ENCODE peak calls at places on chromosomes 12 and 14, in nine cellular contexts. R is IMR-90; K is fibroblast of lung; F is testis; J is CD4-positive, alpha-beta memory T cell; O is body of pancreas; N is SJCRH30; X is colonic mucosa; T is right atrium auricular region. A is an unnamed sample.

GRCh38 chr14:77347746-77348145 is 26.9 kb downstream of the GSTZ1 start:
- DNase-seq in R (no peak), K (no peak), F (no peak), J (no peak), O (no peak), N (no peak), X (no peak), T (no peak), A (no peak)

GRCh38 chr12:4379410-4379809 is at the start of gene FGF23:
- DNase-seq in R (peak), K (peak), F (no peak), J (no peak), O (no peak), N (peak), X (no peak), T (no peak), A (no peak)

GRCh38 chr12:64352181-64352580 is 38.4 kb downstream of the C12orf56 start:
- DNase-seq in R (no peak), K (no peak), F (no peak), J (no peak), O (no peak), N (peak), X (no peak), T (no peak), A (no peak)

GRCh38 chr14:92917956-92918355 is 5.0 kb upstream of the CHGA start:
- DNase-seq in R (no peak), K (no peak), F (no peak), J (no peak), O (no peak), N (no peak), X (no peak), T (no peak), A (no peak)

GRCh38 chr12:70028515-70028914 is 203.5 kb downstream of the MYRFL start:
- DNase-seq in R (no peak), K (no peak), F (no peak), J (no peak), O (no peak), N (no peak), X (no peak), T (no peak), A (no peak)

GRCh38 chr14:57492859-57493258 is 798 bp downstream of the CCDC198 start:
- DNase-seq in R (peak), K (peak), F (no peak), J (no peak), O (no peak), N (peak), X (no peak), T (no peak), A (peak)

GRCh38 chr12:107365703-107366102 is 272.4 kb upstream of the CRY1 start:
- DNase-seq in R (no peak), K (no peak), F (no peak), J (no peak), O (no peak), N (no peak), X (no peak), T (no peak), A (no peak)

GRCh38 chr12:63952980-63953379 is 108.5 kb downstream of the SRGAP1 start:
- DNase-seq in R (no peak), K (no peak), F (no peak), J (no peak), O (no peak), N (no peak), X (no peak), T (no peak), A (no peak)

GRCh38 chr12:133174901-133175300 is 6.4 kb upstream of the ZNF268 start:
- DNase-seq in R (no peak), K (no peak), F (no peak), J (no peak), O (no peak), N (no peak), X (no peak), T (no peak), A (no peak)

GRCh38 chr12:91866566-91866965 is 279.1 kb downstream of the BTG1 start:
- DNase-seq in R (no peak), K (no peak), F (no peak), J (no peak), O (no peak), N (no peak), X (no peak), T (no peak), A (no peak)

GRCh38 chr12:212383-212798 is 1.6 kb downstream of the SLC6A12 start:
- DNase-seq in R (no peak), K (no peak), F (no peak), J (no peak), O (no peak), N (no peak), X (no peak), T (no peak), A (no peak)

GRCh38 chr14:93953263-93953662 is 23.1 kb downstream of the ASB2 start:
- DNase-seq in R (no peak), K (no peak), F (no peak), J (no peak), O (no peak), N (no peak), X (no peak), T (no peak), A (no peak)

GRCh38 chr12:43113153-43113552 is 438.9 kb downstream of the ADAMTS20 start:
- DNase-seq in R (no peak), K (peak), F (no peak), J (no peak), O (no peak), N (no peak), X (no peak), T (no peak), A (no peak)

DNA sequence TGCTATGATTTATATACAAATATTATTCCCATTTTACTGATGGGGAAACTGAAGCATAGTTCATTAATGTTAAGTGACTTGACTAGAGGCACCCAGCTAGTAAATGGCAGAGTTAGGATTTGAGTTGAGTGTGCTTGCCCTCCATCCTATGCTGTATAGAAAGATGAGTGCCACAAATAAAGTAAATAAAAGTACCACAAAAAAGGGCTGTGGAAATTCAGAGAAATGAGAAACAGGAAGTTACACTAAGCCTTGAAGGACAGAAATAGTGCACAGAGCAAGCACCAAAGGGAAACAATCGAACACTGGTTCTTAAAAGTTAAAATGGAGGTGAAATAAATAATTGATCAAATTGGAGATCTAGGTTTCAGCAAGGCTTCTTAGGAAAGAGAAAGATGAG is 9.2 kb upstream of the ABCD2 start:
- DNase-seq in R (no peak), K (no peak), F (no peak), J (peak), O (no peak), N (no peak), X (no peak), T (no peak), A (no peak)
- H3K27ac ChIP-seq in R (no peak), K (no peak), F (no peak), J (peak), O (no peak), N (no peak), X (no peak), T (no peak), A (no peak)

GRCh38 chr12:113167868-113168267 is 17.4 kb downstream of the DDX54 start:
- DNase-seq in R (no peak), K (no peak), F (no peak), J (no peak), O (no peak), N (no peak), X (no peak), T (no peak), A (no peak)
- H3K27ac ChIP-seq in R (no peak), K (no peak), F (no peak), J (no peak), O (no peak), N (no peak), X (no peak), T (no peak), A (no peak)

GRCh38 chr12:6450869-6451347 is 934 bp upstream of the TAPBPL start:
- DNase-seq in R (no peak), K (no peak), F (peak), J (no peak), O (no peak), N (no peak), X (peak), T (no peak), A (no peak)
- H3K27ac ChIP-seq in R (peak), K (peak), F (peak), J (peak), O (peak), N (peak), X (peak), T (peak), A (peak)

GRCh38 chr12:53492188-53492587 is 7.1 kb downstream of the MAP3K12 start:
- DNase-seq in R (no peak), K (no peak), F (no peak), J (no peak), O (peak), N (no peak), X (no peak), T (no peak), A (no peak)
- H3K27ac ChIP-seq in R (peak), K (peak), F (peak), J (peak), O (peak), N (peak), X (peak), T (peak), A (no peak)

DNA sequence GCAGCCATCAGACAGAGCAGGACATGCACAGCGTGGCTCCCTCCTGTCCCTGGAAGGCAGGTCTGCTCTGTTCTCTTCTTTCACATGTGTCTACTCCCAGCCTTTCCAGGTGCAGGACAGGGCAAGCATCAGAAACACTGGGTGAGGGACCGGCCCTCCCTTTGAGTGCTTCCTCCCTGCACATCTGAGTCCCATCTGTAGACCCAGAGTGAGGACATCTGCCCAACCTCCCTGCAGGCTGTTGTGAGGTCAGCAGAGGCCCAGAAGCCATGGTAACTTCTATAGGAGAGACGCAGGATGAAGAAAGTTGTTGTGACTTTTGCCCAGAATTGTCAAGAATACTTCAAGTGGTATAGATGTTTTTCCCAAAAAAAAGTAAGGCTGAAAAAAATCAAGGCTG is 282.7 kb downstream of the CACNA1C start:
- DNase-seq in R (peak), K (no peak), F (no peak), J (no peak), O (no peak), N (no peak), X (no peak), T (no peak), A (no peak)
- H3K27ac ChIP-seq in R (peak), K (peak), F (no peak), J (no peak), O (no peak), N (no peak), X (peak), T (peak), A (peak)

DNA sequence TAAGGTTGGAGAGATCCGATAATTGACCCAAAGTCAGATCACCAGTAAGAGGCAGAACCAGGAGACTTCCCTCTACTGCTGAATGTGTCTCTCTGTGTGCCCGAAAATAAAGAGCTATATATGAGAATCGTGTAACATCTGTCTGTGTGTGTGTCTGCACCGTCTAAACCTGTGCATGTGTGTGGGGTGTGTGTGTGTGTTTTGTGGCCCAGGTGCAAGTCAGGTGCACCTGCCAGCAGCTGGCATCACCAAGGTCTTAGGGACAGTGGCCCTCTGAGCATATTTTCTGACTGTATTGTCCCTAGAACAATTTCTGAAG is 24.7 kb upstream of the KRT78 start:
- DNase-seq in R (no peak), K (no peak), F (no peak), J (no peak), O (no peak), N (no peak), X (no peak), T (no peak), A (no peak)
- H3K27ac ChIP-seq in R (peak), K (peak), F (no peak), J (no peak), O (peak), N (no peak), X (peak), T (peak), A (peak)